ENCODE peak calls at places on chromosomes 12 and 14, in seven cellular contexts. S is transverse colon, B is neural progenitor cell, X is heart right ventricle, C is keratinocyte, T is kidney, K is pancreas. G is an unnamed sample.
A peak's percentile ranks its signal among the peaks of the same experiment; 100 is the strongest.

GRCh38 chr12:14185441-14186192 is 179.9 kb upstream of the ATF7IP start:
- DNase-seq in K (peak; percentile 43), T (no peak), S (peak; percentile 61), X (peak; percentile 7), C (no peak), B (peak; percentile 81), G (no peak)

GRCh38 chr12:47021298-47021697 is 58.1 kb upstream of the PCED1B start:
- DNase-seq in S (no peak), T (no peak), K (no peak), C (no peak), X (peak; percentile 21), B (peak; percentile 70), G (no peak)

GRCh38 chr12:123151679-123152454 is 977 bp upstream of the PITPNM2 start:
- DNase-seq in T (peak; percentile 70), X (no peak), B (peak; percentile 26), C (no peak), K (no peak), S (no peak), G (no peak)

GRCh38 chr14:68365228-68365627 is 427.6 kb downstream of the ZFP36L1 start:
- DNase-seq in C (peak; percentile 7), K (no peak), S (no peak), B (no peak), X (no peak), T (no peak), G (no peak)

GRCh38 chr12:73421832-73422231 is 1115.8 kb upstream of the ATXN7L3B start:
- DNase-seq in S (no peak), C (no peak), K (no peak), X (no peak), T (no peak), B (no peak), G (no peak)

GRCh38 chr14:56659361-56659760 is 79.8 kb downstream of the TMEM260 start:
- DNase-seq in K (no peak), T (no peak), X (no peak), B (peak; percentile 75), S (no peak), C (no peak), G (no peak)

GRCh38 chr12:100372846-100373245 is 16.0 kb downstream of the SLC17A8 start:
- DNase-seq in S (no peak), K (no peak), C (no peak), T (no peak), X (no peak), B (peak; percentile 75), G (no peak)

GRCh38 chr12:45310627-45310968 is 94.7 kb downstream of the ANO6 start:
- DNase-seq in C (no peak), B (no peak), S (no peak), K (no peak), X (peak; percentile 45), T (no peak), G (no peak)

GRCh38 chr14:37197421-37198272 is at the start of gene MIPOL1:
- DNase-seq in X (peak; percentile 83), B (peak; percentile 86), C (no peak), K (peak; percentile 88), T (peak; percentile 94), S (peak; percentile 85), G (peak; percentile 78)

GRCh38 chr12:50111693-50112455 is at the start of gene COX14:
- DNase-seq in X (peak; percentile 99), B (peak; percentile 100), C (peak; percentile 93), T (peak; percentile 100), K (peak; percentile 99), S (peak; percentile 99), G (peak; percentile 99)

GRCh38 chr14:89417469-89418225 is 614 bp upstream of the FOXN3 start:
- DNase-seq in S (peak; percentile 60), B (peak; percentile 57), K (peak; percentile 50), T (peak; percentile 87), C (peak; percentile 25), X (peak; percentile 61), G (peak; percentile 73)

GRCh38 chr14:89416002-89416995 is 734 bp downstream of the FOXN3 start:
- DNase-seq in C (peak; percentile 85), B (peak; percentile 93), X (peak; percentile 100), T (peak; percentile 99), K (peak; percentile 99), S (peak; percentile 100), G (peak; percentile 99)

GRCh38 chr14:89411976-89412375 is 5.1 kb downstream of the FOXN3 start:
- DNase-seq in X (no peak), T (no peak), K (no peak), C (no peak), B (no peak), S (no peak), G (no peak)

GRCh38 chr14:89417111-89417468 is at the start of gene FOXN3:
- DNase-seq in T (peak; percentile 97), C (no peak), B (peak; percentile 95), K (peak; percentile 92), X (peak; percentile 96), S (peak; percentile 95), G (peak; percentile 93)

GRCh38 chr14:89415139-89415538 is 1.9 kb downstream of the FOXN3 start:
- DNase-seq in X (no peak), S (no peak), T (no peak), C (no peak), B (no peak), K (no peak), G (no peak)
- H3K4me3 ChIP-seq in X (peak overlapping the region; percentile 70), S (peak overlapping the region; percentile 99), T (peak overlapping the region; percentile 89), C (peak overlapping the region; percentile 24), B (peak overlapping the region; percentile 93), K (peak overlapping the region; percentile 82), G (peak overlapping the region; percentile 9)

DNA sequence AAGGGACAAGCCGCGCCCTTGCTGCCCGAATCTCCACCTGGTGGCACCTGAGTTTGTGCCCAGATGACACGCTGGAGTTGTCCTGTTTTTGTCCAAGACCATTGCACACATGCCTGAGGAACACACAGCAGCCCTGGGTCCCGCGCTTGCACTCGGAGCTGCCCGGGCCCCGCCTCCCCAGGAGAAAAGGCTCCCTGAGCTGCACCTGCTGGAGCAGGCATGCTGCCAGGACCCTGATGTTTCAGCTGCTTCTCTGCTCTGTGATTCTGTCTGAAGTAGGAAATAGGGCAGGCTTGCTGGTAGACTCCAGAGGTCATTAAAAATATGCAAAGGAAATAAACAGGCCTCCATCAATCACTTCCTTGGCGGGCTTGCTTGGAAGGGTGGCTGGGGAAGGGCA is 271.6 kb downstream of the CACNA1C start:
- DNase-seq in S (peak; percentile 65), K (peak; percentile 57), T (no peak), B (no peak), X (no peak), C (no peak), G (no peak)
- H3K27ac ChIP-seq in S (peak overlapping the region; percentile 55), K (no peak overlapping the region), T (no peak overlapping the region), B (no peak overlapping the region), X (peak overlapping the region; percentile 67), C (no peak overlapping the region), G (peak overlapping the region; percentile 77)

GRCh38 chr14:87014854-87015253 is 978.1 kb downstream of the GALC start:
- DNase-seq in C (no peak), X (no peak), S (no peak), T (no peak), K (no peak), B (no peak), G (no peak)
- TF ChIP-seq CTCF in C (no peak), X (no peak), S (no peak), T (no peak), K (no peak), B (peak; percentile 38), G (no peak)

DNA sequence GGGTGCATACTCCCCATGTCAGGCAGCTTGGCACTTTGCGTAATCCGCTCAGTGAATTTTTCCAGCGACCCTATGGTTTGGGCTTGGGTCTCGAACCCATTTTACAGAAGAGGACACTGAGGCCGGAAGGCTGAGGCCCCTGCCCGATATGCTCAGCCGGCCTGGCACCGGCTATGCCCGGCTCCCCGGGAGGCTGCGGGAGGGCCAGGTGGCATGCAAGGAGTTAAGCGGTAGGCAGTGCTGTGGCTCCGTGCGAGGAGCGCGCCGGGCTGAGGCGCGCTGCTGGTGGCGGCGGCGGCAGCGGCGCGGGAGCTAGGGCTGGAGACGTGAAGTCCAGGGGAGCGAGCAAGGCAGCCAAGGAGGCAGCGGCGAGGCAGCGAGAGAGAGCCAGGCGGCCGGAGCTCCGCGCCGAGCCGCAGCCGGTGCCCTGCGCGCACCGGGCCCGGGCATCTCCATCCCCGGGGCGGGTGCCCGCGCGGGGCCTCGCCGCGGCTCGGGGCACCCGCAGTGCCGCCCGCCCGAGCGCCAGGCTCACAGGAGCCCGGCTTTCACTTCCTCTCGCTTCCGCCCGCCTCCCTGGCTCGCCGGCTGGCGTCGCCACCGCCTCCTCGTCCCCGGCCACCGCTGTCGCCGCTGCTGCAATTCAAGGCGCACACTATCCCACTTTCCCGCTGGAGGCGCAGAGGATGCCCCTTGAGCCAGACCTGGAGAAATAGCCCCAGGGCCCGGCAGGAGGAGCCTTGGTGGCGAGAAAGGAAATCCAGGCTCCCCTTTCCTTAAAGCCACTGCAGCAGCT is at the start of gene WSCD2:
- DNase-seq in T (peak; percentile 75), K (peak; percentile 21), C (no peak), B (peak; percentile 96), S (peak; percentile 21), X (peak; percentile 16), G (no peak)
- H3K4me3 ChIP-seq in T (peak within 1 kb of the TSS; percentile 35), K (no peak within 1 kb of the TSS), C (peak within 1 kb of the TSS; percentile 1), B (peak within 1 kb of the TSS; percentile 96), S (peak within 1 kb of the TSS; percentile 47), X (peak within 1 kb of the TSS; percentile 46), G (peak within 1 kb of the TSS; percentile 17)

DNA sequence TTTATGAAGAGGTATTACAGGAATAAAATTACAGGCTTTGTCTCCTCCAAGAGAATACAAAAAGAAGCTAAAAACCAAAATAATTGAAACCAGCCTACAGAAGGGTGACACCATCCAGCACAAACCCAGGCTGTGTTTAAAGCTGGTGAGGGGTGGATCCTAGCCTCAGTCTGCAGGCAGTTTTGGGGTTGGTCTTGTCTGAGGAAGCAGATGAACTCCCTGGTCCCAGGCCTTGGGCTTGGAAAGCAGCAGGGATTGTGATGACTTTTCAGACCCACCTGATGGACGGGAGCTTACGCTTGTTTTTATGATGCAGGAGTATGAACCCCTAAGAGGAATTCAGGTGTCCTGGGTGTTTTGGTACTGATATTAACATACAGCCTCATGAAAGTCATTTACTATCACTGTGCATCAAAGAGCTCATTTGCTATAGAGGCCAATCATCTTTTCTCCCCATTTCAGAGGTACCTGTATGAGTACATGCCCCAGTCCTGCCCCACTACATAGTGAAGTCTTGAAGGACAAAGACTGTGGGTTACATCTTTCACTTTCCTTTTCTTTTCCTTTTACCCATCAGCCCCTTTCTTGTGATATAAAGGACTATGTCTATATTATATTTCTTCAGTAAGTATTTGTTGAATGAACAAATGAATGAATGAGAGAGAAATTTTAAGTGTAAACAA is 18.1 kb downstream of the PRICKLE1 start:
- DNase-seq in S (no peak), T (no peak), C (no peak), X (no peak), K (no peak), B (no peak), G (no peak)
- H3K27ac ChIP-seq in S (no peak overlapping the region), T (no peak overlapping the region), C (no peak overlapping the region), X (no peak overlapping the region), K (no peak overlapping the region), B (no peak overlapping the region), G (no peak overlapping the region)

GRCh38 chr12:17370621-17371020 is 719.4 kb downstream of the RERGL start:
- DNase-seq in B (no peak), C (no peak), T (no peak), K (no peak), S (no peak), X (no peak), G (no peak)
- TF ChIP-seq CTCF in B (no peak), C (no peak), T (no peak), K (no peak), S (no peak), X (no peak), G (no peak)

G was measured in right atrium auricular region.